ENCODE peak calls at places on chromosome 10, in seven cellular contexts. One of them, this sample, is unnamed.

GRCh38 chr10:49183596-49184542 is 4.3 kb downstream of the TMEM273 start:
- DNase-seq in stimulated activated CD8-positive, alpha-beta memory T cell treated with anti-CD3 and anti-CD28 coated beads, Interleukin-15, amount 100 ng/mL, for 24 hours: no peak
- DNase-seq in germinal center: no peak
- DNase-seq in A549: no peak
- DNase-seq in GOT3: no peak
- DNase-seq in IMR-90: no peak
- DNase-seq in smooth muscle cell of the brain vasculature: no peak
- DNase-seq in this sample: no peak

GRCh38 chr10:130137077-130137448 is 872 bp downstream of the GLRX3 start:
- DNase-seq in stimulated activated CD8-positive, alpha-beta memory T cell treated with anti-CD3 and anti-CD28 coated beads, Interleukin-15, amount 100 ng/mL, for 24 hours: no peak
- DNase-seq in germinal center: no peak
- DNase-seq in A549: peak
- DNase-seq in GOT3: no peak
- DNase-seq in IMR-90: peak
- DNase-seq in smooth muscle cell of the brain vasculature: no peak
- DNase-seq in this sample: no peak

GRCh38 chr10:42523098-42523497 is 115.3 kb downstream of the ZNF33B start:
- DNase-seq in stimulated activated CD8-positive, alpha-beta memory T cell treated with anti-CD3 and anti-CD28 coated beads, Interleukin-15, amount 100 ng/mL, for 24 hours: no peak
- DNase-seq in germinal center: no peak
- DNase-seq in A549: no peak
- DNase-seq in GOT3: no peak
- DNase-seq in IMR-90: no peak
- DNase-seq in smooth muscle cell of the brain vasculature: no peak
- DNase-seq in this sample: no peak

GRCh38 chr10:109886788-109887155 is 36.5 kb downstream of the XPNPEP1 start:
- DNase-seq in stimulated activated CD8-positive, alpha-beta memory T cell treated with anti-CD3 and anti-CD28 coated beads, Interleukin-15, amount 100 ng/mL, for 24 hours: no peak
- DNase-seq in germinal center: no peak
- DNase-seq in A549: no peak
- DNase-seq in GOT3: no peak
- DNase-seq in IMR-90: peak
- DNase-seq in smooth muscle cell of the brain vasculature: no peak
- DNase-seq in this sample: no peak

GRCh38 chr10:44326474-44327030 is 58.3 kb downstream of the CXCL12 start:
- DNase-seq in stimulated activated CD8-positive, alpha-beta memory T cell treated with anti-CD3 and anti-CD28 coated beads, Interleukin-15, amount 100 ng/mL, for 24 hours: no peak
- DNase-seq in germinal center: no peak
- DNase-seq in A549: no peak
- DNase-seq in GOT3: no peak
- DNase-seq in IMR-90: no peak
- DNase-seq in smooth muscle cell of the brain vasculature: no peak
- DNase-seq in this sample: no peak

GRCh38 chr10:73209705-73210104 is 37.4 kb downstream of the DNAJC9 start:
- DNase-seq in stimulated activated CD8-positive, alpha-beta memory T cell treated with anti-CD3 and anti-CD28 coated beads, Interleukin-15, amount 100 ng/mL, for 24 hours: no peak
- DNase-seq in germinal center: no peak
- DNase-seq in A549: no peak
- DNase-seq in GOT3: no peak
- DNase-seq in IMR-90: peak
- DNase-seq in smooth muscle cell of the brain vasculature: no peak
- DNase-seq in this sample: peak

GRCh38 chr10:35424680-35425285 is 88.5 kb downstream of the CCNY start:
- DNase-seq in stimulated activated CD8-positive, alpha-beta memory T cell treated with anti-CD3 and anti-CD28 coated beads, Interleukin-15, amount 100 ng/mL, for 24 hours: no peak
- DNase-seq in germinal center: no peak
- DNase-seq in A549: no peak
- DNase-seq in GOT3: no peak
- DNase-seq in IMR-90: no peak
- DNase-seq in smooth muscle cell of the brain vasculature: no peak
- DNase-seq in this sample: no peak

GRCh38 chr10:133257489-133258065 is 19.1 kb downstream of the ADAM8 start:
- DNase-seq in stimulated activated CD8-positive, alpha-beta memory T cell treated with anti-CD3 and anti-CD28 coated beads, Interleukin-15, amount 100 ng/mL, for 24 hours: no peak
- DNase-seq in germinal center: peak
- DNase-seq in A549: peak
- DNase-seq in GOT3: no peak
- DNase-seq in IMR-90: no peak
- DNase-seq in smooth muscle cell of the brain vasculature: no peak
- DNase-seq in this sample: no peak

GRCh38 chr10:102420443-102420809 is 210 bp upstream of the FBXL15 start:
- DNase-seq in stimulated activated CD8-positive, alpha-beta memory T cell treated with anti-CD3 and anti-CD28 coated beads, Interleukin-15, amount 100 ng/mL, for 24 hours: no peak
- DNase-seq in germinal center: no peak
- DNase-seq in A549: no peak
- DNase-seq in GOT3: no peak
- DNase-seq in IMR-90: no peak
- DNase-seq in smooth muscle cell of the brain vasculature: no peak
- DNase-seq in this sample: no peak

GRCh38 chr10:35413985-35414861 is 77.9 kb downstream of the CCNY start:
- DNase-seq in stimulated activated CD8-positive, alpha-beta memory T cell treated with anti-CD3 and anti-CD28 coated beads, Interleukin-15, amount 100 ng/mL, for 24 hours: no peak
- DNase-seq in germinal center: no peak
- DNase-seq in A549: no peak
- DNase-seq in GOT3: no peak
- DNase-seq in IMR-90: peak
- DNase-seq in smooth muscle cell of the brain vasculature: no peak
- DNase-seq in this sample: no peak

GRCh38 chr10:94279835-94280709 is 82.7 kb downstream of the NOC3L start:
- DNase-seq in stimulated activated CD8-positive, alpha-beta memory T cell treated with anti-CD3 and anti-CD28 coated beads, Interleukin-15, amount 100 ng/mL, for 24 hours: peak
- DNase-seq in germinal center: peak
- DNase-seq in A549: peak
- DNase-seq in GOT3: no peak
- DNase-seq in IMR-90: peak
- DNase-seq in smooth muscle cell of the brain vasculature: no peak
- DNase-seq in this sample: no peak

GRCh38 chr10:21764790-21765189 is 230.8 kb downstream of the MLLT10 start:
- DNase-seq in stimulated activated CD8-positive, alpha-beta memory T cell treated with anti-CD3 and anti-CD28 coated beads, Interleukin-15, amount 100 ng/mL, for 24 hours: no peak
- DNase-seq in germinal center: no peak
- DNase-seq in A549: no peak
- DNase-seq in GOT3: no peak
- DNase-seq in IMR-90: no peak
- DNase-seq in smooth muscle cell of the brain vasculature: no peak
- DNase-seq in this sample: no peak

GRCh38 chr10:19817251-19818046 is 1.2 kb downstream of the PLXDC2 start:
- DNase-seq in stimulated activated CD8-positive, alpha-beta memory T cell treated with anti-CD3 and anti-CD28 coated beads, Interleukin-15, amount 100 ng/mL, for 24 hours: no peak
- DNase-seq in germinal center: no peak
- DNase-seq in A549: no peak
- DNase-seq in GOT3: no peak
- DNase-seq in IMR-90: no peak
- DNase-seq in smooth muscle cell of the brain vasculature: no peak
- DNase-seq in this sample: no peak

This sample was measured in AG09309.